ENCODE peak calls at places on chromosomes 13 and 19, in five cellular contexts. One of them, this sample, is unnamed.

GRCh38 chr19:4358709-4359626 is 15.6 kb downstream of the MPND start:
- DNase-seq in K562: no peak
- DNase-seq in GM12878: no peak
- DNase-seq in HepG2: no peak
- DNase-seq in H1: no peak
- DNase-seq in this sample: no peak

GRCh38 chr19:32404939-32405430 is 585 bp upstream of the DPY19L3 start:
- DNase-seq in H1: peak
- DNase-seq in K562: no peak
- DNase-seq in GM12878: no peak
- DNase-seq in HepG2: peak
- DNase-seq in this sample: no peak

GRCh38 chr19:5949792-5950305 is 28.1 kb downstream of the RANBP3 start:
- DNase-seq in H1: no peak
- DNase-seq in GM12878: no peak
- DNase-seq in K562: no peak
- DNase-seq in HepG2: no peak
- DNase-seq in this sample: no peak

GRCh38 chr13:34166406-34166805 is 348.5 kb downstream of the RFC3 start:
- DNase-seq in K562: no peak
- DNase-seq in GM12878: no peak
- DNase-seq in H1: no peak
- DNase-seq in HepG2: no peak
- DNase-seq in this sample: no peak

GRCh38 chr13:110398564-110399507 is 91.8 kb downstream of the COL4A2 start:
- DNase-seq in HepG2: no peak
- DNase-seq in K562: no peak
- DNase-seq in H1: no peak
- DNase-seq in GM12878: no peak
- DNase-seq in this sample: no peak

GRCh38 chr13:95920485-95920884 is 132.7 kb downstream of the UGGT2 start:
- DNase-seq in K562: no peak
- DNase-seq in GM12878: no peak
- DNase-seq in HepG2: no peak
- DNase-seq in H1: no peak
- DNase-seq in this sample: no peak

GRCh38 chr19:33441277-33441699 is 67.8 kb downstream of the CEBPG start:
- DNase-seq in K562: no peak
- DNase-seq in HepG2: no peak
- DNase-seq in GM12878: no peak
- DNase-seq in H1: no peak
- DNase-seq in this sample: no peak

GRCh38 chr13:20389696-20390525 is 135.7 kb downstream of the CRYL1 start:
- DNase-seq in GM12878: no peak
- DNase-seq in HepG2: no peak
- DNase-seq in H1: no peak
- DNase-seq in K562: no peak
- DNase-seq in this sample: no peak

GRCh38 chr13:98834254-98834960 is 81.9 kb upstream of the SLC15A1 start:
- DNase-seq in K562: no peak
- DNase-seq in H1: no peak
- DNase-seq in GM12878: no peak
- DNase-seq in HepG2: no peak
- DNase-seq in this sample: no peak

GRCh38 chr13:33235564-33235963 is 50.0 kb downstream of the STARD13 start:
- DNase-seq in GM12878: no peak
- DNase-seq in HepG2: no peak
- DNase-seq in K562: no peak
- DNase-seq in H1: no peak
- DNase-seq in this sample: no peak

GRCh38 chr13:43270043-43270830 is 246.9 kb downstream of the DNAJC15 start:
- DNase-seq in K562: no peak
- DNase-seq in HepG2: no peak
- DNase-seq in H1: no peak
- DNase-seq in GM12878: no peak
- DNase-seq in this sample: no peak

GRCh38 chr13:49113526-49114286 is 106.4 kb upstream of the MLNR start:
- DNase-seq in HepG2: peak
- DNase-seq in GM12878: no peak
- DNase-seq in H1: no peak
- DNase-seq in K562: no peak
- DNase-seq in this sample: no peak

GRCh38 chr19:3440082-3440481 is 40.2 kb downstream of the SMIM24 start:
- DNase-seq in HepG2: peak
- DNase-seq in H1: peak
- DNase-seq in K562: peak
- DNase-seq in GM12878: no peak
- DNase-seq in this sample: no peak

GRCh38 chr19:50695251-50696064 is 24.1 kb downstream of the SHANK1 start:
- DNase-seq in HepG2: no peak
- DNase-seq in H1: peak
- DNase-seq in GM12878: no peak
- DNase-seq in K562: peak
- DNase-seq in this sample: no peak

GRCh38 chr13:77596777-77597176 is 61.3 kb downstream of the SCEL start:
- DNase-seq in GM12878: no peak
- DNase-seq in K562: no peak
- DNase-seq in H1: no peak
- DNase-seq in HepG2: no peak
- DNase-seq in this sample: no peak

GRCh38 chr13:33112745-33113144 is 96.5 kb downstream of the KL start:
- DNase-seq in HepG2: no peak
- DNase-seq in H1: no peak
- DNase-seq in K562: no peak
- DNase-seq in GM12878: no peak
- DNase-seq in this sample: no peak

GRCh38 chr19:14826006-14826405 is 9.0 kb downstream of the OR7A5 start:
- DNase-seq in HepG2: no peak
- DNase-seq in GM12878: no peak
- DNase-seq in H1: no peak
- DNase-seq in K562: no peak
- DNase-seq in this sample: no peak

GRCh38 chr19:3450796-3451411 is 29.4 kb downstream of the SMIM24 start:
- DNase-seq in HepG2: peak
- DNase-seq in GM12878: no peak
- DNase-seq in K562: no peak
- DNase-seq in H1: no peak
- DNase-seq in this sample: no peak

GRCh38 chr13:64871742-64872141 is 2358.4 kb downstream of the PCDH9 start:
- DNase-seq in HepG2: peak
- DNase-seq in GM12878: no peak
- DNase-seq in K562: no peak
- DNase-seq in H1: no peak
- DNase-seq in this sample: no peak

GRCh38 chr13:49319555-49320350 is 72.0 kb downstream of the CDADC1 start:
- DNase-seq in HepG2: no peak
- DNase-seq in GM12878: no peak
- DNase-seq in H1: no peak
- DNase-seq in K562: no peak
- DNase-seq in this sample: no peak

GRCh38 chr13:52751196-52751595 is 11.6 kb upstream of the CNMD start:
- DNase-seq in HepG2: no peak
- DNase-seq in GM12878: no peak
- DNase-seq in H1: no peak
- DNase-seq in K562: no peak
- DNase-seq in this sample: no peak

GRCh38 chr13:33865945-33866344 is 48.0 kb downstream of the RFC3 start:
- DNase-seq in K562: no peak
- DNase-seq in HepG2: no peak
- DNase-seq in GM12878: peak
- DNase-seq in H1: no peak
- DNase-seq in this sample: no peak

GRCh38 chr13:39410089-39410901 is 192.7 kb downstream of the LHFPL6 start:
- DNase-seq in K562: no peak
- DNase-seq in H1: no peak
- DNase-seq in GM12878: no peak
- DNase-seq in HepG2: no peak
- DNase-seq in this sample: no peak

GRCh38 chr19:49364083-49364687 is 508 bp downstream of the DKKL1 start:
- DNase-seq in K562: peak
- DNase-seq in GM12878: no peak
- DNase-seq in H1: no peak
- DNase-seq in HepG2: no peak
- DNase-seq in this sample: no peak

GRCh38 chr19:53102186-53102585 is 1.0 kb downstream of the ZNF160 start:
- DNase-seq in GM12878: no peak
- DNase-seq in K562: peak
- DNase-seq in HepG2: no peak
- DNase-seq in H1: no peak
- DNase-seq in this sample: no peak

DNA sequence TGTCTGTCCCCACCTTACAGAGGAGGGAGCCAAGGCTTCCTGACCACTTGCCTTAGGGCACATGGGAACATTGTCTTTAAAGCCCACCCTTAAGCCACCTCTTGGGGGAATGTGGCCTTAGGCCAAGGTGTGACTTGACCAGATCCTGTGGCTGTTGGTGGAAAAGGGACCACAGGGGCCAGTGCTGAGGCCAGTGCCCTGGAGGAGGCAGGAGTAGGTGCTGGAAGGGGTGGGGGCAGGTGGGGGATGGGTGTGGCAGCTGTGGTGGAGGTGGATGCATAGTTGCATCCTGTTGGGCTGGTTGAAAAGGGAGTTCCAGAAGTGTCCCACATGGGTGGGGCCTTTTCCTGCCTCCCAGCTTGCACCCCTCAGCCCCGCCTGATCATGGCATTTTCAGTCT is 44.8 kb downstream of the DNM2 start:
- DNase-seq in K562: no peak
- DNase-seq in GM12878: no peak
- DNase-seq in HepG2: no peak
- DNase-seq in H1: no peak
- DNase-seq in this sample: no peak
- TF ChIP-seq SRF in K562: no peak
- TF ChIP-seq SRF in GM12878: no peak
- TF ChIP-seq SRF in HepG2: no peak
- TF ChIP-seq SRF in H1: no peak
- TF ChIP-seq SRF in this sample: no peak

GRCh38 chr13:24746618-24747247 is 17.2 kb upstream of the RNF17 start:
- DNase-seq in H1: peak
- DNase-seq in K562: no peak
- DNase-seq in HepG2: no peak
- DNase-seq in GM12878: no peak
- DNase-seq in this sample: no peak

GRCh38 chr13:24745516-24745860 is 18.5 kb upstream of the RNF17 start:
- DNase-seq in HepG2: no peak
- DNase-seq in H1: peak
- DNase-seq in GM12878: no peak
- DNase-seq in K562: no peak
- DNase-seq in this sample: no peak

GRCh38 chr13:24744247-24744646 is 19.7 kb upstream of the RNF17 start:
- DNase-seq in K562: no peak
- DNase-seq in HepG2: no peak
- DNase-seq in H1: no peak
- DNase-seq in GM12878: no peak
- DNase-seq in this sample: no peak

GRCh38 chr13:24745861-24746617 is 17.9 kb upstream of the RNF17 start:
- DNase-seq in K562: no peak
- DNase-seq in GM12878: no peak
- DNase-seq in H1: peak
- DNase-seq in HepG2: no peak
- DNase-seq in this sample: no peak

DNA sequence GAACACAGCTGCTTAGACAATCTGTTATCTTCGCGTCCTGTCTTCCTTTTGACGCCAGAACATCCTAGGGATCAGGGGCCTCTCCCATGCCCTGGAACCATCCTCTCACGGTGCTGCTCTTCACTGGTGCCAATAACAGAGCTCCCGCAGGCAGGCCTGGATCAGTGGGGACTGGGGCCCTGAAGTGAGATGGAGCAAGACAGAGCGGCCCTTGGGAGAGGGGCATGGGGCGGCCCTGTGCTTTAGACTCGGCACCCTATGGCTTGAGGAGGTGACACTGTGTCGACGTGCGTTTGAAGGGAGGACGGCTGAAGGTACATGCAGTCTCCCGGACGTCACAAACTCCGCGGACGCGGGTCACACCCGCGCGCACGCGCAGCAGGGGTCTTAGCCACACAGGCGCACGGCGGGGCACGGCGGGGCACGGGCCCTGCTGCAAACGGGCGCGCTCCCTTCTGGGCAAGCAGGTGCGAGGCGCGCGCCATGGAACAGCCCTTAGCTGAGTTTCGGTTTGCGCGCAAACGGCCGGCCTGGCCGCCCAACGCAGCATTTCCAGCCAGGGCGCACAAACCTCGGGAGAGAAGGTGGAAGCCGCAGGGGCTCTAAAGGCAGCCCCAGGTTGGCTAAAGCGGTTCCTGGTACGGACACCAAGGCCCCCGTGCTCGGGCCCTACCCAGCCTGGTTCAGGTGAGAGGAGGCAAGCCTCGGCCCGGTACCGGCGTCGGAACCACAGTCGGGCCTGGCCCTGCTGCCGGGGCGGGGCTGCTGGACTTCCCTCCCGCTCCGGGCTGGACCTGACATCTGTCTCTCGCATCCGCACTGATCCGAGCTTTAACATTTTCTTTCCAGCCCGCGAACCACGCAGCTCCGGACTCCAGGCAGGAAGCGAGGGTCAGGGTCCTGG is 16.5 kb upstream of the RNF17 start:
- DNase-seq in GM12878: no peak
- DNase-seq in K562: no peak
- DNase-seq in H1: peak
- DNase-seq in HepG2: no peak
- DNase-seq in this sample: no peak
- H3K27ac ChIP-seq in GM12878: no peak
- H3K27ac ChIP-seq in K562: no peak
- H3K27ac ChIP-seq in H1: no peak
- H3K27ac ChIP-seq in HepG2: no peak
- H3K27ac ChIP-seq in this sample: no peak

GRCh38 chr13:83618966-83619365 is 263.3 kb downstream of the SLITRK1 start:
- DNase-seq in H1: no peak
- DNase-seq in K562: no peak
- DNase-seq in GM12878: no peak
- DNase-seq in HepG2: no peak
- DNase-seq in this sample: peak

GRCh38 chr13:83621765-83622421 is 260.4 kb downstream of the SLITRK1 start:
- DNase-seq in H1: no peak
- DNase-seq in GM12878: no peak
- DNase-seq in HepG2: no peak
- DNase-seq in K562: no peak
- DNase-seq in this sample: peak

GRCh38 chr13:83620535-83621220 is 261.6 kb downstream of the SLITRK1 start:
- DNase-seq in H1: no peak
- DNase-seq in HepG2: no peak
- DNase-seq in GM12878: no peak
- DNase-seq in K562: no peak
- DNase-seq in this sample: peak

DNA sequence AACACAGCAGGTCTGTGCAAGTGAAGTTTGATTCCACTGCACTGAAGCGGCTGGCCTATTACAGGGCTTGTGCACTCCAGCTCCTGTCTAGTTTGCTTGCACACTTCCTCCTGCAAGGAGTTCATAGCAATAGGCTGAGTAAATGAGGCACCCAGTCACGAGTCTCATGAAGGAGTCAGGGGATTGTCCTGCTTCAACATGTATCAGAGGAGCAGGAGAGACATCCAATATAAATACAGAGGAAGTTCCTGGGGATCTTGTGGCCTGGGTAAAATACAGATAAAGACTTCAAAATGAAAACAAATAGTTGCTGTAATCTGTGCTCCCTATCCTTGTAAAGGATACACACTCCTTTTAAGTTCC is 259.9 kb downstream of the SLITRK1 start:
- DNase-seq in H1: no peak
- DNase-seq in HepG2: no peak
- DNase-seq in K562: no peak
- DNase-seq in GM12878: no peak
- DNase-seq in this sample: no peak
- TF ChIP-seq SRF in H1: no peak
- TF ChIP-seq SRF in HepG2: no peak
- TF ChIP-seq SRF in K562: no peak
- TF ChIP-seq SRF in GM12878: no peak
- TF ChIP-seq SRF in this sample: no peak

GRCh38 chr19:12800344-12800732 is 1.3 kb downstream of the PRDX2 start:
- DNase-seq in GM12878: no peak
- DNase-seq in HepG2: no peak
- DNase-seq in H1: no peak
- DNase-seq in K562: peak
- DNase-seq in this sample: no peak
- H3K27ac ChIP-seq in GM12878: no peak
- H3K27ac ChIP-seq in HepG2: peak
- H3K27ac ChIP-seq in H1: no peak
- H3K27ac ChIP-seq in K562: peak
- H3K27ac ChIP-seq in this sample: peak

This sample was measured in HCT116.